ENCODE peak calls at places on chromosomes 12 and 14, in four cellular contexts. V, X, Q and B are unnamed samples. For H3K9me3, the result is how much of the 10 kb centered on the place peaks cover.

GRCh38 chr14:85466678-85467077 is 63.3 kb upstream of the FLRT2 start:
- DNase-seq in V (peak), X (no peak), Q (no peak), B (no peak)

GRCh38 chr12:108133482-108133881 is 4.4 kb downstream of the WSCD2 start:
- DNase-seq in V (no peak), X (no peak), Q (no peak), B (no peak)

GRCh38 chr14:61080591-61081010 is 99.6 kb downstream of the SLC38A6 start:
- DNase-seq in V (peak), Q (no peak), X (no peak), B (no peak)

GRCh38 chr12:107681455-107681835 is 4.2 kb upstream of the PWP1 start:
- DNase-seq in V (no peak), Q (no peak), X (no peak), B (no peak)

GRCh38 chr14:90797451-90797850 is 18.8 kb downstream of the TTC7B start:
- DNase-seq in Q (peak), X (no peak), V (no peak), B (peak)

GRCh38 chr12:12190087-12190809 is 76.6 kb downstream of the LRP6 start:
- DNase-seq in Q (no peak), X (no peak), V (no peak), B (no peak)

GRCh38 chr12:124098887-124099286 is 125.9 kb downstream of the ZNF664 start:
- DNase-seq in Q (no peak), X (no peak), V (no peak), B (no peak)

GRCh38 chr12:93379432-93380308 is 1.9 kb downstream of the NUDT4 start:
- DNase-seq in V (peak), X (no peak), Q (no peak), B (peak)

GRCh38 chr12:123165537-123165936 is 14.6 kb upstream of the PITPNM2 start:
- DNase-seq in Q (no peak), V (no peak), X (no peak), B (no peak)

GRCh38 chr12:14957769-14958168 is 3.6 kb downstream of the ARHGDIB start:
- DNase-seq in V (no peak), Q (peak), X (no peak), B (no peak)

GRCh38 chr14:53054457-53054856 is 98.7 kb downstream of the DDHD1 start:
- DNase-seq in V (peak), Q (no peak), X (no peak), B (no peak)

GRCh38 chr14:32472081-32472480 is 143.0 kb downstream of the AKAP6 start:
- DNase-seq in V (no peak), X (no peak), Q (no peak), B (no peak)

GRCh38 chr14:32470161-32470705 is 141.1 kb downstream of the AKAP6 start:
- DNase-seq in Q (no peak), X (no peak), V (peak), B (no peak)

GRCh38 chr14:32473476-32473875 is 144.4 kb downstream of the AKAP6 start:
- DNase-seq in Q (peak), V (no peak), X (no peak), B (no peak)

GRCh38 chr14:32471183-32471582 is 142.1 kb downstream of the AKAP6 start:
- DNase-seq in X (no peak), V (no peak), Q (no peak), B (no peak)

DNA sequence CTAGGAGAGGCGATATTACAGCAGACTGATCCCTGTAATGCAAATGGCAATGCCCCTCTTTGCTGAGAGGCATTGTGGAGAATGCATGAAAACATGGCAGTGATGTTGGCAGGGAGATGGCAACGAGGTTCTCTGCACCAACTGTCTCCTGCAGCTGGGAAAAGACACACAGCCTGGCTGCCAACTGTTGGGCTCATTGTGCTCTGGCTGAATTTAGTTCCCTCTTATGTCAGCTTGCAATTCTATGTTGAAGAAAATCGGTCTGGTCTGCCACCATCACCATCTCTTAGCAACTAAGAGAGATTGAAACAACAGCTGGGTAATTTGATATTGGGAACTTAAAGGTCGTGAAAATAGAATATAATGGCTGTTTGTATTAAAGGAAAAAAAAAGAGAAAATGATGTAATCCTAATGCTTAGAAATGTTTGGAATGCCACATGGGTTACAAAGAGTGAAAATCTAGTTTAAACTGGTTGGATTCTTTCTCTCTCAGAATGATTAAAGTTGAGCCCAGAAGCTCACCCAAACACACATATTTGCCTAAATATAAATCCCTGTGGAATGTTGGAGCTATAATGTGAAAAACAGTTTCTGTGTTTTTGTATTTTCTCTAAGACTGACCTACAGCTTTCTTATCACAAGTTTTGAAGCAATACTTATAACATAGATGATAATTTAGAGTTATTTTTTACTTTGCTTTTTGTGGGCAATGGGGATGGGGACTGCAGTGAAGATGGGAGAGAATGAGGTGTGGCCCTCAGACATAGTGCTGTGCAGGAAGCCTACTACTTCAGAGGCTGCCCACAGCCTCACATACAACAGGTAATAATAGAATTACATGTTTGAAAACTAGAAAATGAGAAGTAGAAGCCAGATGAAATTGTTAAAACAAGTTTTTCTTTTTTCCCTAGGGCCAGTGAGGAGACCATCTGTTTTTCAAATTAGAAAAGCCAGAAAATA is 143.7 kb downstream of the AKAP6 start:
- DNase-seq in Q (peak), V (peak), X (no peak), B (peak)
- H3K14ac ChIP-seq in Q (peak), V (peak), X (no peak), B (no peak)

GRCh38 chr12:57641699-57642442 is 8.9 kb upstream of the B4GALNT1 start:
- DNase-seq in X (no peak), V (no peak), Q (no peak), B (no peak)
- H3K9me3 ChIP-seq in X (under half), V (under half), Q (under half), B (under half)

DNA sequence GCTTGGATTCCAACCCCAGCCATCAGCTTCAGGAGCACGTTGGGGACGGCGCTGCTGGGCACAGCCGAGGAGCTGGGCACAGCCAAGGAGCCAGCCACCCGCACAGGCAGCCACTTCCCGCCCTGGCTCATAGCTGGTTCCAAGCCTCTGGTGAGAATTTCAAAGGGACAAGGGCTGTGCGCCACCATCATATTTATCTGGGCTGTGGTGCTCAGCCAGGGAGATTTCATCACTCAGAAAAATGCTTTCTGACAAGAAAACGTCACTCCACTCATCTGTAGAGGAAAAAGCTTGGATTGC is 66.4 kb downstream of the GALNT9 start:
- DNase-seq in Q (peak), V (no peak), X (no peak), B (no peak)
- H3K18ac ChIP-seq in Q (no peak), V (no peak), X (no peak), B (no peak)

GRCh38 chr14:94330432-94330831 is 7.3 kb upstream of the SERPINA6 start:
- DNase-seq in V (no peak), Q (no peak), X (no peak), B (no peak)

GRCh38 chr14:94328196-94328595 is 5.1 kb upstream of the SERPINA6 start:
- DNase-seq in Q (no peak), V (no peak), X (no peak), B (no peak)

GRCh38 chr14:94330857-94331256 is 7.7 kb upstream of the SERPINA6 start:
- DNase-seq in V (no peak), X (no peak), Q (no peak), B (no peak)

GRCh38 chr14:94331462-94331861 is 8.3 kb upstream of the SERPINA6 start:
- DNase-seq in X (no peak), Q (no peak), V (no peak), B (no peak)

GRCh38 chr14:94329857-94330256 is 6.7 kb upstream of the SERPINA6 start:
- DNase-seq in V (no peak), Q (no peak), X (no peak), B (no peak)
- H3K14ac ChIP-seq in V (no peak), Q (no peak), X (no peak), B (no peak)

GRCh38 chr14:56159066-56159465 is 40.9 kb downstream of the PELI2 start:
- DNase-seq in Q (no peak), X (no peak), V (no peak), B (no peak)

GRCh38 chr14:56160058-56160457 is 41.8 kb downstream of the PELI2 start:
- DNase-seq in Q (no peak), V (no peak), X (no peak), B (no peak)

GRCh38 chr14:56156096-56156495 is 37.9 kb downstream of the PELI2 start:
- DNase-seq in X (no peak), Q (no peak), V (peak), B (no peak)

DNA sequence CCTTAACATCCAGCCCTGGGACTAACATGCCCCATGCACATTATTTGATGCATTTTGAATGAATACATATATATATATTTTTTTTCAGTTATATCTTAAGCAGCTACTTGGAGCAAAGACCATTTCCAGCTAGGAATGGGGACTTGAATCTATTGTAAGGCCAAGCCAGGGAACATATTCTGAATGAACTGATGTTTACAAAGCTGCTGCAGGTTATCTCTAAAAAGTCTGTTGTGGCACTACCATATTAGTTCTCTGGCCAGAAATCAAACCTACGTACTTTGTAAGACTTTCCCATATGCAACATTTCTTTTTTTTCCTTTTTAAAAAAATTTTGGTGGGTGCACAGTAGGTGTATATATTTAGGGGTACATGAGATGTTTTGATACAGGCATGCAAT is 43.4 kb downstream of the PELI2 start:
- DNase-seq in Q (no peak), X (no peak), V (no peak), B (no peak)
- H3K9me3 ChIP-seq in Q (under half), X (under half), V (under half), B (under half)

DNA sequence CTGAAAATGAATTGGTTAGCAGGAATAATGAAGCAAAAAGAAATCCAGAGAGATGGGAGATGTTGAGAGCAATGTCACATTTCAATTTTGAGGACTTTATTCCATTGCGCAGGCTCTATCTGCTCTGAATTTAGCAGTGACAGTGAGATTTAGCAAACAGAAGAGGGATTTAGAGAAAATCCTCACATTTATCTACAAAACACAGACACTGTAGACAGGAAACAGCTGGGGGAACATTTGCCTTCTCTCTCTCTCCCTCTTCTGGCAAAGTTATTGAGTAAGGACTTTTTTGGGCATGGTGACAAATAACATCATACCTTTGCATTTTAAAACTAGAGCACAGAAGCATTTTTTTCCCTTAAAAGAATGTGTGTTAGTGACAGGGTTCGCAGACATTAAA is at the start of gene IGF1:
- DNase-seq in Q (peak), V (peak), X (no peak), B (peak)
- H3K18ac ChIP-seq in Q (no peak), V (peak), X (no peak), B (no peak)

GRCh38 chr12:49130151-49131050 is 794 bp downstream of the TUBA1B start:
- DNase-seq in X (peak), V (peak), Q (peak), B (peak)
- H3K14ac ChIP-seq in X (no peak), V (peak), Q (peak), B (peak)

GRCh38 chr14:106500571-106500970 is 974.2 kb downstream of the TMEM121 start:
- DNase-seq in Q (no peak), X (no peak), V (no peak), B (no peak)
- H3K9me3 ChIP-seq in Q (under half), X (under half), V (under half), B (under half)

GRCh38 chr12:30909088-30909688 is 17.4 kb upstream of the TSPAN11 start:
- DNase-seq in V (no peak), Q (no peak), X (no peak), B (no peak)
- H3K18ac ChIP-seq in V (no peak), Q (no peak), X (no peak), B (no peak)